ENCODE peak calls at places on chromosomes 16 and 17, in six cellular contexts. O is AG09309, V is GM06990, B is cardiac fibroblast, T is HCT116, U is fibroblast of lung. S is an unnamed sample.

GRCh38 chr17:16980813-16981731 is 9.2 kb upstream of the TNFRSF13B start:
- DNase-seq in O (no peak), V (peak; percentile 76), B (peak; percentile 29), T (no peak), U (no peak), S (peak; percentile 67)

GRCh38 chr17:68401288-68401687 is 56.0 kb downstream of the WIPI1 start:
- DNase-seq in O (no peak), V (no peak), B (no peak), T (no peak), U (no peak), S (no peak)

GRCh38 chr17:1119924-1120323 is 59.9 kb downstream of the ABR start:
- DNase-seq in O (no peak), V (no peak), B (no peak), T (no peak), U (no peak), S (no peak)

GRCh38 chr16:89574681-89575246 is 794 bp upstream of the CPNE7 start:
- DNase-seq in O (no peak), V (peak; percentile 80), B (peak; percentile 71), T (peak; percentile 57), U (peak; percentile 62), S (peak; percentile 97)

GRCh38 chr17:28925912-28926365 is 23.1 kb upstream of the DHRS13 start:
- DNase-seq in O (peak; percentile 71), V (no peak), B (peak; percentile 94), T (no peak), U (peak; percentile 93), S (peak; percentile 56)

GRCh38 chr17:49834118-49834743 is 13.6 kb downstream of the TAC4 start:
- DNase-seq in O (peak; percentile 28), V (no peak), B (peak; percentile 68), T (no peak), U (peak; percentile 82), S (no peak)

GRCh38 chr17:56545056-56545455 is 48.4 kb upstream of the NOG start:
- DNase-seq in O (no peak), V (no peak), B (no peak), T (no peak), U (no peak), S (no peak)

GRCh38 chr17:81537343-81537855 is 9.2 kb downstream of the FSCN2 start:
- DNase-seq in O (no peak), V (peak; percentile 53), B (no peak), T (peak; percentile 49), U (no peak), S (peak; percentile 73)

GRCh38 chr17:74325743-74326379 is at the start of gene KIF19:
- DNase-seq in O (no peak), V (peak; percentile 56), B (no peak), T (no peak), U (peak; percentile 17), S (peak; percentile 92)

GRCh38 chr16:66458853-66459252 is 31.8 kb downstream of the BEAN1 start:
- DNase-seq in O (no peak), V (no peak), B (no peak), T (no peak), U (no peak), S (no peak)

GRCh38 chr17:33038740-33039139 is 47.1 kb downstream of the SPACA3 start:
- DNase-seq in O (no peak), V (no peak), B (peak; percentile 49), T (peak; percentile 15), U (peak; percentile 69), S (no peak)

GRCh38 chr17:56468840-56469239 is 124.7 kb upstream of the NOG start:
- DNase-seq in O (no peak), V (no peak), B (no peak), T (no peak), U (no peak), S (no peak)

GRCh38 chr16:8867483-8868271 is 1.1 kb downstream of the CARHSP1 start:
- DNase-seq in O (no peak), V (no peak), B (no peak), T (no peak), U (no peak), S (peak; percentile 45)

GRCh38 chr16:14389359-14389758 is 240.7 kb downstream of the PARN start:
- DNase-seq in O (no peak), V (no peak), B (no peak), T (no peak), U (no peak), S (no peak)

GRCh38 chr16:85718682-85719081 is 29.9 kb upstream of the GINS2 start:
- DNase-seq in O (no peak), V (peak; percentile 35), B (no peak), T (no peak), U (no peak), S (peak; percentile 51)

GRCh38 chr16:59067207-59067606 is 333.1 kb upstream of the GOT2 start:
- DNase-seq in O (no peak), V (no peak), B (peak; percentile 1), T (no peak), U (peak; percentile 21), S (no peak)

GRCh38 chr16:56364865-56365264 is 60.5 kb downstream of the AMFR start:
- DNase-seq in O (no peak), V (no peak), B (no peak), T (no peak), U (no peak), S (no peak)

GRCh38 chr16:10981697-10982216 is 37.4 kb downstream of the CLEC16A start:
- DNase-seq in O (no peak), V (peak; percentile 52), B (no peak), T (peak; percentile 42), U (no peak), S (peak; percentile 67)

GRCh38 chr17:35214192-35214591 is 20.0 kb upstream of the SLC35G3 start:
- DNase-seq in O (no peak), V (no peak), B (no peak), T (no peak), U (no peak), S (no peak)

GRCh38 chr17:79453481-79453880 is 157.4 kb downstream of the RBFOX3 start:
- DNase-seq in O (no peak), V (no peak), B (no peak), T (no peak), U (no peak), S (no peak)

GRCh38 chr17:7882629-7883028 is 6.0 kb upstream of the CHD3 start:
- DNase-seq in O (no peak), V (no peak), B (no peak), T (no peak), U (no peak), S (no peak)

GRCh38 chr17:54967621-54968258 is 714 bp downstream of the COX11 start:
- DNase-seq in O (no peak), V (no peak), B (peak; percentile 37), T (peak; percentile 31), U (peak; percentile 59), S (peak; percentile 32)
- TF ChIP-seq CTCF in O (no peak), V (peak; percentile 74), B (no peak), T (no peak), U (no peak), S (no peak)

GRCh38 chr16:63331111-63331510 is 1294.9 kb upstream of the CDH8 start:
- DNase-seq in O (no peak), V (no peak), B (no peak), T (no peak), U (no peak), S (no peak)
- TF ChIP-seq CTCF in O (no peak), V (no peak), B (no peak), T (no peak), U (no peak), S (no peak)

DNA sequence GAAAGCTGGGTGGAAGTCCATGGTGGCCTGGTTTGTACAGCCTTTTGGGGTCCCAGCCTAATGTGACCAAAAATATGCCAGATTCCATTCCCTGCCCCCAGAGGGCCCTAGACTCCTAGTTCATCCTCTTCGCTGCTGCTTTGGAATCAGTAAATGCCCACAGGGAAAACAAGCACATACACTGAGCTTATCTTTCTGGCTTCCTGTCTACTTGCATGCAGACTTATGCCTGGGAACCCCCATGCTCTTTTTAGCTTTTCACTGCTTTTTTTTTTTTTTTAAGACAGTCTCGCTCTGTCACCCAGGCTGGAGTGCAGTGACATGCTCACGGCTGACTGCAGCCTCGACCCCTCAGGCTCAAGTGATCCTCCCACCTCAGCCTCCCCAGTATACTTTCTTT is 6.2 kb upstream of the CD300LG start:
- DNase-seq in O (no peak), V (no peak), B (peak; percentile 26), T (no peak), U (no peak), S (no peak)
- TF ChIP-seq CTCF in O (peak; percentile 15), V (no peak), B (peak; percentile 31), T (peak; percentile 43), U (no peak), S (no peak)

GRCh38 chr16:75555213-75555706 is 792 bp downstream of the TMEM231 start:
- DNase-seq in O (peak; percentile 55), V (no peak), B (peak; percentile 92), T (peak; percentile 86), U (peak; percentile 89), S (peak; percentile 77)
- TF ChIP-seq CTCF in O (no peak), V (no peak), B (no peak), T (no peak), U (no peak), S (no peak)

GRCh38 chr16:68216240-68216639 is 19.7 kb downstream of the ESRP2 start:
- DNase-seq in O (no peak), V (no peak), B (no peak), T (no peak), U (no peak), S (no peak)
- TF ChIP-seq CTCF in O (no peak), V (no peak), B (no peak), T (no peak), U (no peak), S (no peak)

DNA sequence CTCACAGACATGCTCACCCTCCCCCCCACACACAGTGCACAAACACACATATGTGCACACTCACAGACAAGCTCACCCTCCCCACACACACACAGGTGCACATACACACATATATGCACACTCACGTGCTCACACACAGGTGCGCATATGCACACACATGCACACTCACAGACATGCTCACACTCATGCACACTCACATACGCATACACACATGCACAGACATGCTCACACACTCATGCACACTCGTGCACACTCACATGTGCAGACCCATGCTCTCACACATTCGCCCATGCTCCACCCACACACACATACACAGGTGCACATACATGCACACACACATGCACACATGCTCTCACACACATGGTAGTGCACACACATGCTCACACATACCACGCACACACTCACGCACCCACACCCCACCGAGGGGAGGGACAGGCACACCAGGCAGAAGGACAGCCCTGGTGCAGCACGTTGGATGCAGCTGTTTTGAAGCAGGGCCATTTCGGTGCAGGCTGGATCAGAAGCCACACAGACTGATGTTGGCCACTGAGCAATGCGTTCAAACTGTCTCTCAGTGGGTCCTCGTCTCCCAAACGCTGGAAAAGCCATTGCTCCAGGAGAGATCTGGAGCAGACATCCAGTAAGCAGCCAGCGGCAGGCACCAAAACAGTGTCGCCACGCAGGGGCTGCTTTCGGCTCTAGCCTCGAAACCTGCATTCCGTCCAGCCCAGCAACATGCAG is 86.2 kb upstream of the ZNF469 start:
- DNase-seq in O (no peak), V (no peak), B (no peak), T (no peak), U (no peak), S (no peak)
- TF ChIP-seq CTCF in O (no peak), V (no peak), B (no peak), T (no peak), U (no peak), S (no peak)

GRCh38 chr17:21013983-21014382 is 28.8 kb downstream of the USP22 start:
- DNase-seq in O (no peak), V (no peak), B (no peak), T (no peak), U (no peak), S (no peak)
- TF ChIP-seq CTCF in O (no peak), V (no peak), B (no peak), T (no peak), U (no peak), S (no peak)

GRCh38 chr17:10729334-10730193 is at the start of gene TMEM220:
- DNase-seq in O (no peak), V (peak; percentile 75), B (peak; percentile 76), T (no peak), U (peak; percentile 78), S (peak; percentile 75)
- TF ChIP-seq CTCF in O (no peak), V (no peak), B (no peak), T (no peak), U (no peak), S (no peak)

S was measured in GM20000.